ENCODE peak calls at places on chromosomes 11 and 22, in eight cellular contexts. One of them, this sample, is unnamed.

GRCh38 chr11:112388496-112388895 is 127.8 kb upstream of the PLET1 start:
- DNase-seq in ovary: no peak
- DNase-seq in Caki2: no peak
- DNase-seq in GM23338: no peak
- DNase-seq in AG09319: no peak
- DNase-seq in GM19239: no peak
- DNase-seq in naive thymus-derived CD8-positive, alpha-beta T cell: no peak
- DNase-seq in K562: no peak
- DNase-seq in this sample: no peak

GRCh38 chr11:17651061-17651460 is 68.3 kb upstream of the MYOD1 start:
- DNase-seq in ovary: no peak
- DNase-seq in Caki2: no peak
- DNase-seq in AG09319: no peak
- DNase-seq in K562: no peak
- DNase-seq in GM23338: no peak
- DNase-seq in GM19239: no peak
- DNase-seq in naive thymus-derived CD8-positive, alpha-beta T cell: no peak
- DNase-seq in this sample: no peak

GRCh38 chr11:120564573-120565301 is 53.2 kb downstream of the GRIK4 start:
- DNase-seq in K562: peak
- DNase-seq in GM23338: peak
- DNase-seq in GM19239: peak
- DNase-seq in ovary: peak
- DNase-seq in naive thymus-derived CD8-positive, alpha-beta T cell: no peak
- DNase-seq in Caki2: no peak
- DNase-seq in AG09319: no peak
- DNase-seq in this sample: no peak

GRCh38 chr11:65618763-65619162 is 3.2 kb downstream of the PCNX3 start:
- DNase-seq in GM19239: no peak
- DNase-seq in GM23338: no peak
- DNase-seq in K562: no peak
- DNase-seq in Caki2: no peak
- DNase-seq in naive thymus-derived CD8-positive, alpha-beta T cell: no peak
- DNase-seq in ovary: no peak
- DNase-seq in AG09319: no peak
- DNase-seq in this sample: no peak

GRCh38 chr22:40552070-40552469 is 84.4 kb downstream of the MRTFA start:
- DNase-seq in AG09319: no peak
- DNase-seq in Caki2: no peak
- DNase-seq in GM19239: no peak
- DNase-seq in GM23338: no peak
- DNase-seq in naive thymus-derived CD8-positive, alpha-beta T cell: no peak
- DNase-seq in K562: peak
- DNase-seq in ovary: no peak
- DNase-seq in this sample: no peak

GRCh38 chr22:27251563-27251962 is 550.0 kb downstream of the MN1 start:
- DNase-seq in K562: no peak
- DNase-seq in ovary: no peak
- DNase-seq in AG09319: no peak
- DNase-seq in Caki2: no peak
- DNase-seq in GM23338: no peak
- DNase-seq in naive thymus-derived CD8-positive, alpha-beta T cell: no peak
- DNase-seq in GM19239: no peak
- DNase-seq in this sample: no peak

GRCh38 chr11:74466916-74467885 is at the start of gene KCNE3:
- DNase-seq in AG09319: no peak
- DNase-seq in GM19239: no peak
- DNase-seq in GM23338: peak
- DNase-seq in Caki2: no peak
- DNase-seq in ovary: peak
- DNase-seq in K562: peak
- DNase-seq in naive thymus-derived CD8-positive, alpha-beta T cell: no peak
- DNase-seq in this sample: no peak

GRCh38 chr11:23976776-23977380 is 520.0 kb upstream of the LUZP2 start:
- DNase-seq in Caki2: no peak
- DNase-seq in GM19239: no peak
- DNase-seq in K562: no peak
- DNase-seq in naive thymus-derived CD8-positive, alpha-beta T cell: no peak
- DNase-seq in GM23338: no peak
- DNase-seq in AG09319: no peak
- DNase-seq in ovary: no peak
- DNase-seq in this sample: no peak

GRCh38 chr11:119758291-119758690 is 29.3 kb upstream of the NECTIN1 start:
- DNase-seq in K562: no peak
- DNase-seq in GM23338: no peak
- DNase-seq in naive thymus-derived CD8-positive, alpha-beta T cell: no peak
- DNase-seq in GM19239: no peak
- DNase-seq in Caki2: no peak
- DNase-seq in AG09319: no peak
- DNase-seq in ovary: no peak
- DNase-seq in this sample: no peak

GRCh38 chr11:33861911-33862310 is 30.0 kb downstream of the LMO2 start:
- DNase-seq in Caki2: no peak
- DNase-seq in GM19239: no peak
- DNase-seq in ovary: no peak
- DNase-seq in AG09319: no peak
- DNase-seq in K562: no peak
- DNase-seq in GM23338: no peak
- DNase-seq in naive thymus-derived CD8-positive, alpha-beta T cell: no peak
- DNase-seq in this sample: no peak

GRCh38 chr22:43110927-43111623 is 525 bp downstream of the BIK start:
- DNase-seq in AG09319: no peak
- DNase-seq in naive thymus-derived CD8-positive, alpha-beta T cell: peak
- DNase-seq in GM23338: peak
- DNase-seq in ovary: no peak
- DNase-seq in GM19239: no peak
- DNase-seq in Caki2: no peak
- DNase-seq in K562: no peak
- DNase-seq in this sample: no peak

This sample was measured in pulmonary artery endothelial cell.